ENCODE peak calls at places on chromosomes 7 and 10, in five cellular contexts. H, E, J, N and A are unnamed samples.

GRCh38 chr7:128884561-128885369 is 22.1 kb downstream of the ATP6V1F start:
- DNase-seq in N (no peak), E (no peak), H (no peak), J (no peak), A (no peak)

GRCh38 chr7:128114806-128115205 is 83.6 kb upstream of the LRRC4 start:
- DNase-seq in H (no peak), J (no peak), N (no peak), E (no peak), A (no peak)

GRCh38 chr7:37732880-37733279 is 49.3 kb downstream of the GPR141 start:
- DNase-seq in N (no peak), H (no peak), J (no peak), E (no peak), A (no peak)

GRCh38 chr10:30671011-30671616 is 41.6 kb upstream of the LYZL2 start:
- DNase-seq in H (peak), J (no peak), N (peak), E (no peak), A (no peak)

GRCh38 chr7:79055722-79056415 is 397.6 kb downstream of the MAGI2 start:
- DNase-seq in N (no peak), E (no peak), H (no peak), J (no peak), A (no peak)

GRCh38 chr10:14450041-14450491 is 119.3 kb upstream of the FRMD4A start:
- DNase-seq in H (no peak), N (no peak), J (no peak), E (no peak), A (no peak)

GRCh38 chr7:158917818-158918217 is 61.5 kb downstream of the DYNC2I1 start:
- DNase-seq in N (peak), J (no peak), H (no peak), E (no peak), A (no peak)

GRCh38 chr7:81232084-81232799 is 313.4 kb upstream of the SEMA3C start:
- DNase-seq in E (no peak), J (no peak), N (no peak), H (no peak), A (no peak)

GRCh38 chr7:81025360-81025759 is 106.5 kb upstream of the SEMA3C start:
- DNase-seq in E (no peak), H (no peak), J (no peak), N (no peak), A (no peak)

GRCh38 chr7:43463401-43463980 is 119.4 kb upstream of the STK17A start:
- DNase-seq in N (no peak), J (no peak), E (no peak), H (no peak), A (no peak)

GRCh38 chr10:118669835-118670234 is 74.4 kb upstream of the PRLHR start:
- DNase-seq in H (no peak), J (no peak), E (no peak), N (no peak), A (no peak)

GRCh38 chr7:135320277-135320676 is 86.6 kb downstream of the STRA8 start:
- DNase-seq in H (no peak), E (peak), N (no peak), J (peak), A (no peak)

GRCh38 chr7:31664890-31665289 is 22.1 kb upstream of the PPP1R17 start:
- DNase-seq in N (no peak), J (no peak), H (no peak), E (no peak), A (peak)

GRCh38 chr7:27101906-27102577 is 441 bp downstream of the HOXA2 start:
- DNase-seq in H (no peak), N (no peak), J (no peak), E (peak), A (no peak)

GRCh38 chr7:1767524-1767923 is 97.4 kb downstream of the ELFN1 start:
- DNase-seq in E (no peak), J (no peak), H (no peak), N (no peak), A (no peak)

GRCh38 chr7:45087301-45088145 is 1.2 kb downstream of the NACAD start:
- DNase-seq in N (no peak), J (no peak), E (no peak), H (no peak), A (no peak)

GRCh38 chr7:144653449-144653848 is 182.4 kb downstream of the TPK1 start:
- DNase-seq in J (no peak), H (no peak), E (no peak), N (no peak), A (no peak)

GRCh38 chr7:101588131-101588935 is 40.8 kb downstream of the MYL10 start:
- DNase-seq in N (no peak), H (no peak), E (no peak), J (no peak), A (no peak)

GRCh38 chr10:58384536-58384998 is 643 bp upstream of the TFAM start:
- DNase-seq in N (no peak), H (peak), J (no peak), E (no peak), A (no peak)

GRCh38 chr10:62690703-62691102 is 113.8 kb upstream of the ADO start:
- DNase-seq in E (no peak), N (no peak), J (no peak), H (no peak), A (no peak)

GRCh38 chr10:81820418-81820817 is 54.6 kb upstream of the NRG3 start:
- DNase-seq in J (no peak), H (no peak), E (no peak), N (no peak), A (no peak)

GRCh38 chr7:98483276-98483963 is 82.5 kb upstream of the BAIAP2L1 start:
- DNase-seq in N (no peak), E (no peak), H (no peak), J (no peak), A (no peak)

GRCh38 chr7:26397786-26398435 is 106.2 kb downstream of the SNX10 start:
- DNase-seq in N (peak), J (peak), H (no peak), E (no peak), A (peak)

GRCh38 chr7:140541176-140541512 is 61.8 kb upstream of the MKRN1 start:
- DNase-seq in H (no peak), J (no peak), E (no peak), N (no peak), A (no peak)

GRCh38 chr10:114441107-114441506 is 36.8 kb upstream of the AFAP1L2 start:
- DNase-seq in N (no peak), J (no peak), E (no peak), H (no peak), A (no peak)

GRCh38 chr7:37957236-37957970 is 37.0 kb downstream of the EPDR1 start:
- DNase-seq in J (no peak), N (no peak), E (no peak), H (no peak), A (no peak)

GRCh38 chr10:77351386-77351785 is 286.2 kb downstream of the KCNMA1 start:
- DNase-seq in J (no peak), H (no peak), E (no peak), N (no peak), A (no peak)

GRCh38 chr10:88082806-88083596 is 219.6 kb downstream of the PTEN start:
- DNase-seq in N (no peak), E (no peak), H (peak), J (no peak), A (peak)

GRCh38 chr7:34133983-34134782 is 228.8 kb downstream of the BMPER start:
- DNase-seq in N (peak), E (peak), H (peak), J (no peak), A (no peak)

GRCh38 chr7:97639036-97639435 is 92.8 kb upstream of the TAC1 start:
- DNase-seq in H (no peak), E (no peak), N (no peak), J (no peak), A (no peak)

GRCh38 chr10:71068811-71069411 is 143.5 kb upstream of the UNC5B start:
- DNase-seq in H (no peak), J (no peak), N (no peak), E (no peak), A (no peak)

GRCh38 chr10:104300002-104300735 is 31.2 kb downstream of the GSTO2 start:
- DNase-seq in E (peak), H (no peak), J (no peak), N (no peak), A (no peak)